ENCODE peak calls at places on chromosomes 16 and 17, in six cellular contexts. K, N, I, Q, G and D are unnamed samples.
A peak's percentile ranks its signal among the peaks of the same experiment; 100 is the strongest.

GRCh38 chr17:19867654-19868395 is at the start of gene ULK2:
- DNase-seq in G (peak; percentile 68), N (peak; percentile 89), Q (peak; percentile 91), I (peak; percentile 21), K (peak; percentile 3), D (peak; percentile 44)

GRCh38 chr17:6574689-6575595 is 18.6 kb upstream of the PITPNM3 start:
- DNase-seq in Q (no peak), G (peak; percentile 33), N (peak; percentile 25), K (no peak), I (peak; percentile 16), D (no peak)

GRCh38 chr17:77619326-77619725 is 339.2 kb upstream of the TNRC6C start:
- DNase-seq in G (no peak), N (no peak), I (no peak), Q (no peak), K (no peak), D (no peak)

GRCh38 chr17:64507418-64507766 is 615 bp downstream of the CEP95 start:
- DNase-seq in N (peak; percentile 86), K (peak; percentile 13), I (no peak), Q (peak; percentile 62), G (no peak), D (peak; percentile 68)

GRCh38 chr16:47873434-47873833 is 282.4 kb downstream of the ABCC12 start:
- DNase-seq in K (no peak), G (no peak), I (no peak), Q (no peak), N (no peak), D (no peak)

GRCh38 chr16:75079346-75079926 is 37.1 kb downstream of the LDHD start:
- DNase-seq in G (no peak), I (no peak), K (no peak), Q (no peak), N (no peak), D (no peak)

GRCh38 chr17:78759203-78759968 is 22.7 kb downstream of the CYTH1 start:
- DNase-seq in K (peak; percentile 68), N (no peak), G (peak; percentile 85), I (no peak), Q (peak; percentile 58), D (no peak)

GRCh38 chr16:57314161-57314785 is 29.8 kb upstream of the PLLP start:
- DNase-seq in G (peak; percentile 57), K (no peak), N (no peak), I (no peak), Q (no peak), D (peak; percentile 69)

GRCh38 chr16:23491490-23492391 is 18.6 kb downstream of the GGA2 start:
- DNase-seq in I (no peak), K (no peak), Q (no peak), G (no peak), N (no peak), D (no peak)

GRCh38 chr17:6439951-6440350 is 4.3 kb upstream of the PIMREG start:
- DNase-seq in Q (no peak), G (no peak), K (no peak), N (peak; percentile 74), I (no peak), D (no peak)

GRCh38 chr17:76054112-76054476 is 18.2 kb downstream of the SRP68 start:
- DNase-seq in G (no peak), I (no peak), K (no peak), N (no peak), Q (no peak), D (no peak)

GRCh38 chr16:81612351-81613170 is 166.5 kb upstream of the PLCG2 start:
- DNase-seq in K (no peak), Q (no peak), G (no peak), N (no peak), I (no peak), D (no peak)

GRCh38 chr17:61496957-61497653 is 44.9 kb downstream of the TBX4 start:
- DNase-seq in K (no peak), N (no peak), G (no peak), I (no peak), Q (no peak), D (no peak)
- H3K4me3 ChIP-seq in K (no peak overlapping the region), N (no peak overlapping the region), G (no peak overlapping the region), I (no peak overlapping the region), Q (no peak overlapping the region), D (no peak overlapping the region)

DNA sequence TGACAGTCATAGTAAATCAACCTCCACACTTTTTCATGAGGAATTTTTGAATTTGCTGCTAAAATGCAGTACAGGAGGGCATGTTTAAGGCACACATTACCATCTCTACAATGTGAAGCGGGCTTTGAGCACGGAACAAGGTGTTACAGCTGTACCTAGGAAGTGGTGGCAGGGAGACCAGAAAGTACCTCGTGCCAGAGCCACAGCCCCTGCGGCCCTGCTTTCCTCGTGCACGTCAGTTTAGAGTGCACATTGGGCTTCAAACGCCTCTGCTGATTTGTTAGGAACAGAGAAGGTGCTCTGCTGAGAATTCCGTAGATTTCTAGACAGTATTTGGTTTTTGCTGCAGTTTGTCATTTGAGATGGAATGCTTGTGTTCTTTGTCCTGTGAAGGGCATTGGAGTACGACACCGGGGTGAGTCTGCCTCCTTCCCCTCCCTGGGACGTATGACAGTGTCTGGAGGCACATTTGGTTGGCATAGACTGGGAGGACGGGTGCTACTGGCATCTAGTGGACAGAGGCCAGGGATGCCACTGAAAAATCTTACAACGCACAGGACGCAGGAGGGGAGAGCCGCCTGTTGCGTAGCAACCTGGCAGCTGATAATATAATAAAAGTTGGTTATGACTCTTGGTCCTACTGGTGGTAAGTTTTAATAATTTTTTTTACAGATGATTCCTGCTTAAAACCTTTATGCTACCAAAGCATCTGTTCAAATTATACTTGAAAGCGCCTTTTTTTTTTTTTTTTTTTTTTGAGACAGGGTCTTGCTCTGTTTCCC is 9.1 kb downstream of the FOXK2 start:
- DNase-seq in I (no peak), Q (peak; percentile 88), N (peak; percentile 52), G (peak; percentile 33), K (no peak), D (peak; percentile 76)
- H3K4me3 ChIP-seq in I (no peak overlapping the region), Q (no peak overlapping the region), N (no peak overlapping the region), G (no peak overlapping the region), K (no peak overlapping the region), D (no peak overlapping the region)

GRCh38 chr17:27345141-27345904 is 51.4 kb downstream of the WSB1 start:
- DNase-seq in N (peak; percentile 83), G (no peak), K (no peak), Q (no peak), I (no peak), D (no peak)
- H3K4me3 ChIP-seq in N (peak overlapping the region; percentile 59), G (no peak overlapping the region), K (no peak overlapping the region), Q (no peak overlapping the region), I (no peak overlapping the region), D (no peak overlapping the region)

GRCh38 chr17:38562215-38562569 is 43.6 kb downstream of the SRCIN1 start:
- DNase-seq in Q (no peak), N (no peak), K (no peak), G (no peak), I (no peak), D (no peak)
- H3K4me3 ChIP-seq in Q (no peak overlapping the region), N (no peak overlapping the region), K (no peak overlapping the region), G (no peak overlapping the region), I (no peak overlapping the region), D (no peak overlapping the region)

GRCh38 chr17:65753348-65753747 is 191.9 kb upstream of the AXIN2 start:
- DNase-seq in I (no peak), K (no peak), N (no peak), G (no peak), Q (no peak), D (no peak)

GRCh38 chr17:65755799-65756198 is 194.4 kb upstream of the AXIN2 start:
- DNase-seq in N (no peak), I (no peak), Q (no peak), K (no peak), G (no peak), D (no peak)

GRCh38 chr17:65756760-65757159 is 195.3 kb upstream of the AXIN2 start:
- DNase-seq in K (no peak), Q (no peak), I (no peak), N (no peak), G (no peak), D (no peak)

GRCh38 chr17:65754081-65754480 is 192.6 kb upstream of the AXIN2 start:
- DNase-seq in G (no peak), Q (no peak), N (no peak), I (no peak), K (no peak), D (no peak)

DNA sequence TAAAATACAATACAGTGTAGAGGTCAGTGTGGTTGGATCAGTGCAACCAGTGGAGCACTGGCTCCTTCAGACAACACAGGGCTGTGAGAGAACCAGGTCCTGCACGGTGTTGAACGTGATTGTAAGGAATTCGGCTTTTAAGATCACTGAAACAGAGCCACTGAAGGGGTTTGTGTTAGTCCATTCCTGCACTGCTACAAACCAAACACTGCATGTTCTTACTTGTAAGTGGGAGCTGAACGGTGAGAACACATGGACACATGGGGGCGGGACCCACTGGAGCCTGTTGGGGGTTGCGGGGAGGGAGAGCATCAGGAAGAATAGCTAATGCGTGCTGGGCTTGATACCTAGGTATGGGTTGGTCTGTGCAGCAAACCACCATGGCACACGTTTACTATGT is 193.2 kb upstream of the AXIN2 start:
- DNase-seq in G (no peak), Q (no peak), I (no peak), K (no peak), N (no peak), D (no peak)
- H3K4me3 ChIP-seq in G (no peak overlapping the region), Q (no peak overlapping the region), I (no peak overlapping the region), K (no peak overlapping the region), N (no peak overlapping the region), D (no peak overlapping the region)

GRCh38 chr17:65561394-65562205 is at the start of gene AXIN2:
- DNase-seq in N (peak; percentile 98), Q (peak; percentile 100), K (peak; percentile 75), I (peak; percentile 53), G (peak; percentile 94), D (peak; percentile 90)

GRCh38 chr17:65558683-65559311 is 2.7 kb downstream of the AXIN2 start:
- DNase-seq in G (no peak), N (peak; percentile 51), K (no peak), I (no peak), Q (peak; percentile 64), D (no peak)

GRCh38 chr17:65559483-65559801 is 2.0 kb downstream of the AXIN2 start:
- DNase-seq in G (no peak), I (no peak), K (no peak), Q (no peak), N (peak; percentile 23), D (no peak)

GRCh38 chr17:65560628-65561371 is 648 bp downstream of the AXIN2 start:
- DNase-seq in G (peak; percentile 92), K (peak; percentile 61), N (peak; percentile 98), Q (peak; percentile 92), I (peak; percentile 54), D (peak; percentile 81)

DNA sequence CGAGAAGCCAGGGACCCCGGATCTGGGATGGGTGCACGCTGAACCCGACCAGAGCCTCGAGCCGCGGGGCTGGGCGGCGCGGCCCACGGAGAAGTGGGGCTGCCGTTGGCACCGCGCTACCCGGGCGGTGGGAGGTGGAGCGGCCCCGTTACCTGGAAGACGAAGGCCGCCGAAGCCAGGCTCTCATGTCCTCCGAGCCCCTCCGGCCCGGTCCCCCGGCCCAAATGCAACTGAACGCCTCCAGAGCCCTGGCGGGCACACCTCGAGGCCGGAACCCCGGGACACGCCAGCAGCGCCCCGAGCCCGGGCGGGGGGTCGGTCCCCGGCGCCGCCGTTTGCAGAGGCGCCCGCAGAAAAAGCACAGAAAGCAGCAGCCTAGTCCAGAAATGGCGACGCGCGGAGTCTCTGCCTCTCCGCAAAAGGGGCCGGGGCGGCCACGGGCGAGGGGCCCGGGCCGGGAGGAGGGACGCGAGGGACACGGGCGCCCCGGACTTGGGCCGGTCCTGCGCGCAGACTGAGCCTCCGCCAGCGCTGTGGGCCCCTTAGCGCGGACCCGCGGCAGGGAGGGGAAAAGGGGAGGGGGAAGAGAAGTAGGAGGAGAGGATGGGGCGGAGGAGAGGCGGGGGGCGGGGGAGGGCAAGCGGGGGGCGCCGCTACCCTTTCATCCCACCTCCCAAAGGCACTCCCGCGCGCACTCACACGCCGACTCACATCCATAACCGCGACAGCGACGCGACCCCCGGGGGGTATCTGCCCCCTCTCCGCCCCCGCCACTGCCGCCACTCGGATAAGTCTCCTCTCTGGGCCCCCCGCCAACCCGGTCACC is 1.4 kb downstream of the AXIN2 start:
- DNase-seq in G (peak; percentile 30), N (peak; percentile 75), Q (peak; percentile 94), I (no peak), K (peak; percentile 17), D (no peak)
- H3K4me3 ChIP-seq in G (peak overlapping the region; percentile 95), N (peak overlapping the region; percentile 95), Q (peak overlapping the region; percentile 86), I (peak overlapping the region; percentile 67), K (peak overlapping the region; percentile 78), D (peak overlapping the region; percentile 86)